ENCODE peak calls at places on chromosomes 4 and X, in six cellular contexts. P is HCT116, Y is IMR-90, D is astrocyte, B is endothelial cell of umbilical vein, F is MM.1S. E is an unnamed sample.

GRCh38 chrX:50618788-50619558 is 148.3 kb upstream of the DGKK start:
- DNase-seq in Y (no peak), F (no peak), B (peak), D (no peak), P (no peak), E (no peak)

GRCh38 chrX:80285131-80285773 is 135.0 kb upstream of the TENT5D start:
- DNase-seq in P (no peak), D (no peak), F (peak), Y (peak), B (no peak), E (peak)

GRCh38 chrX:135295238-135295943 is 13.9 kb upstream of the ETDC start:
- DNase-seq in B (peak), D (peak), Y (peak), P (no peak), F (peak), E (no peak)

GRCh38 chrX:153902388-153902787 is 2.1 kb upstream of the AVPR2 start:
- DNase-seq in Y (no peak), F (no peak), D (no peak), B (peak), P (no peak), E (no peak)

GRCh38 chr4:63901311-63901710 is 507.9 kb downstream of the TECRL start:
- DNase-seq in F (no peak), P (no peak), Y (no peak), B (no peak), D (no peak), E (no peak)

GRCh38 chr4:81214144-81214517 is 891 bp downstream of the PRKG2 start:
- DNase-seq in F (no peak), P (no peak), B (no peak), D (no peak), Y (no peak), E (no peak)

GRCh38 chr4:92514632-92515031 is 210.9 kb downstream of the GRID2 start:
- DNase-seq in Y (no peak), B (no peak), P (no peak), F (no peak), D (no peak), E (no peak)

GRCh38 chr4:185576918-185577591 is 41.7 kb upstream of the PDLIM3 start:
- DNase-seq in B (no peak), P (no peak), Y (peak), D (peak), F (no peak), E (no peak)

GRCh38 chr4:37879365-37879764 is 11.5 kb upstream of the TBC1D1 start:
- DNase-seq in B (no peak), F (no peak), P (no peak), Y (no peak), D (no peak), E (peak)

DNA sequence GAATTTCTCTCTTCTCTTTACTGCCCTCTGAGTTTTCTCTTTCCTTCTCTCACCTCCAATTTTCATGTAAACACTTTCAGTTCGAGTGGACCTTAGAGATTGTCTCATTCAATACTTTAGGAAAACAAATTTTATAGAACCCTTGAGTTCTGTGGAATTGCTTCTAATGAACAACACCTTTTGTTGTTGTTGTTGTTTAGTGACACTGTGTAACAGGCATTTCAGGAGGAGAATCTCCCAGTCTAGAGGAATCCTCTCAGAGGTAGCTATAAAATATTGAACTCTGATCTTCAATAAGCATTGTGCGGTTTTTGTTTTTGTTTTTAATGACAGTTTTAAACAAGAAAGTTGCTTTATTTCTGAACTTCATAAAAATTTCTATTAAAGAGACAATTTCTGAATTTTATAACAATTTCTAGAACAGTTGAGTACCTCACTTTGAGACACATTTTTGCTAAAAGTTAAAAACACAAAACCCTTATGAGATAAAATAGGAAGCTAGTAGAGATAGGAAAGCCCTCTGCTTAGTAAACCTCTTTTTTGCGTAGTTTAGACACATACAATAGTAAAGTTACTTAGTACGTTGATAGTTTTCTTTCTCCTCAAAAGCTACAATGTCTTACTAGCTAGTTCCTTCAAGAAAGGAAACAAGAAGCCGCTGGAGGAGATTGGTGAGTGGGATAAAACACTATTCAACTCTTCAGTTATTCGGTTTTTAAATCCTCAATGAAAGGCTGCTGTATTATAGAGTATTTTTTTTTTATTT is 38.8 kb downstream of the CLCN3 start:
- DNase-seq in D (no peak), P (no peak), B (no peak), F (no peak), Y (no peak), E (no peak)
- H3K4me3 ChIP-seq in D (peak), P (peak), B (no peak), F (no peak), Y (peak), E (peak)

DNA sequence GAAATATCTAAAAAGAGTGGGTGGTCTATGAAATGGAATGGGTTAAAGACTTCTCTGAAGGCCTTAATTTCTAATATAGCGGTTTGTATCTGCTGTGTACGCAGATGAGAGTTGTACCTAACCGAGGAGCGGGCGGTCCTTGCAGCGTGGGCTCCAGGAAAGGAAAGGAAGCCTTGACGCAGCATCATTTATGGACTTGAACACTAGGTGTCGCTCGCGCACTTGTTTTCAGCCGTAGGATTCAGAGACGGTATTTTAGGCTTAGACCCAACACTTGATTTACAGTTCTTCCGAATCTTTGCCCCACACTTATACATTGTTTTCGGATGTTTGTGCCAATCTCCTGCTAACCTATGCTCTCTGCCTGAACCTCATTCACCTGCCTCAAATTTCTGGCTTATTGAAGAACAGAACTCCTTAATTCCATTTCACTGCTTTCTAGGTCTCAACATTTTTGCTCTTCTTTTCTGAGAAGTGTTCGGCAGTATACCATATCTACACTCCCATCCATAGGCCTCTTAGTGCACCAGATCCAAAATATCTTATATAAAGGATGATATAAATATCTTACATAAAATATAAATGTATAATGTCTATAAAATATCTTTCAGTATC is 48.9 kb upstream of the AADAT start:
- DNase-seq in B (peak), Y (peak), F (peak), D (peak), P (peak), E (peak)
- H2AFZ ChIP-seq in B (no peak), Y (no peak), F (peak), D (peak), P (peak), E (no peak)

DNA sequence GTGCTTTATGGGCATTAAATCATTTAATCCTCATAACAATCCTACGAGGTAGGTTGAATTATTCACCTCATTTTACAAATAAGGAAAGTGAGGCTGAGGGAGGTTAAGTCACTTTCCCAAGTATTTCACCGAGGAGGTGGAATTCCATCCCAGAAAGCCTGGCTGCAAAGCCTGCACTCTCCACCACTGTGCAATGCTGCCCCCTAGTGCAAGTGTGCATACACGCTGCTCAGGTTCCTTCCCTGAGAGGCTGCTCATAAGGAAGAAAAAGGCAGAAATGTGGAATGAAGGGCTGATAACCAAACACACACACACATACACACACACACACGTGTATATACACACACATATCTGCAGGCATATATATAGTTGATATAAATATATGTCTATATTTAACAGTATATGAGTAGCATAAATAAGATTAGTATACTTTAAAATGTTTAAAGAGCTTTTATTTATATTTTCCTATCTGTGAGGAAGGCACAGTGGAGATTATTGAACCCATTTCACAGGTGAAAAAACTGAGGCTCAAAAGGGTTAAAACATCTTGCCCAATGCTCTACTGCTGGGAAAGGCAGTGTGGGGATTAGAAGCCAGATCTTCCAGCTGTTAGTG is 714.5 kb upstream of the TENM3 start:
- DNase-seq in Y (peak), F (peak), B (no peak), P (peak), D (peak), E (peak)
- TF ChIP-seq CTCF in Y (peak), F (peak), B (peak), P (peak), D (peak), E (peak)

GRCh38 chrX:45803383-45803921 is 602.8 kb upstream of the DIPK2B start:
- DNase-seq in D (peak), P (peak), Y (peak), B (peak), F (no peak), E (no peak)
- H3K4me3 ChIP-seq in D (peak), P (peak), Y (peak), B (no peak), F (no peak), E (no peak)